ENCODE peak calls at places on chromosomes 6 and 20, in seven cellular contexts. S is osteoblast, B is upper lobe of right lung, G is ascending aorta, T is body of pancreas, W is lung, O is fibroblast of lung. P is an unnamed sample. For H3K36me3, the result is how much of the 10 kb centered on the place peaks cover.

GRCh38 chr6:112235956-112236355 is 18.4 kb downstream of the LAMA4 start:
- DNase-seq in S (no peak), B (no peak), G (no peak), T (no peak), W (no peak), O (peak), P (no peak)

GRCh38 chr6:134564705-134565104 is 246.8 kb upstream of the SGK1 start:
- DNase-seq in S (no peak), B (no peak), G (no peak), T (no peak), W (no peak), O (no peak), P (no peak)

GRCh38 chr6:41199427-41200246 is 1.3 kb downstream of the TREML2 start:
- DNase-seq in S (no peak), B (no peak), G (no peak), T (no peak), W (no peak), O (no peak), P (peak)

GRCh38 chr6:127481081-127481480 is 21.9 kb upstream of the KIAA0408 start:
- DNase-seq in S (no peak), B (no peak), G (no peak), T (no peak), W (no peak), O (peak), P (no peak)

GRCh38 chr20:62820208-62820961 is 3.5 kb downstream of the COL9A3 start:
- DNase-seq in S (peak), B (no peak), G (no peak), T (no peak), W (no peak), O (no peak), P (no peak)

GRCh38 chr20:23629017-23629541 is 8.7 kb downstream of the CST3 start:
- DNase-seq in S (peak), B (no peak), G (peak), T (no peak), W (no peak), O (peak), P (no peak)

GRCh38 chr20:58481541-58482021 is 33.6 kb downstream of the APCDD1L start:
- DNase-seq in S (peak), B (no peak), G (no peak), T (no peak), W (peak), O (no peak), P (no peak)

GRCh38 chr6:47700596-47700995 is 2.2 kb downstream of the ADGRF4 start:
- DNase-seq in S (no peak), B (no peak), G (no peak), T (no peak), W (no peak), O (no peak), P (no peak)

GRCh38 chr20:35048739-35049138 is 43.9 kb downstream of the TRPC4AP start:
- DNase-seq in S (no peak), B (no peak), G (no peak), T (no peak), W (no peak), O (no peak), P (no peak)
- H3K36me3 ChIP-seq in S (half or more), B (half or more), G (under half), T (under half), W (under half), O (under half), P (under half)

GRCh38 chr6:167968091-167968490 is 29.4 kb upstream of the KIF25 start:
- DNase-seq in S (peak), B (no peak), G (no peak), T (no peak), W (no peak), O (no peak), P (no peak)
- TF ChIP-seq CTCF in S (peak), B (peak), G (no peak), T (peak), W (peak), O (peak), P (peak)

GRCh38 chr6:169253745-169254238 is at the start of gene THBS2:
- DNase-seq in S (peak), B (peak), G (no peak), T (peak), W (no peak), O (peak), P (no peak)
- H3K4me3 ChIP-seq in S (peak), B (peak), G (peak), T (no peak), W (peak), O (peak), P (no peak)

GRCh38 chr6:10433322-10433721 is 18.4 kb upstream of the TFAP2A start:
- DNase-seq in S (no peak), B (no peak), G (no peak), T (no peak), W (no peak), O (no peak), P (no peak)

GRCh38 chr6:10426781-10427279 is 12.0 kb upstream of the TFAP2A start:
- DNase-seq in S (no peak), B (no peak), G (no peak), T (no peak), W (no peak), O (no peak), P (no peak)

GRCh38 chr6:10434235-10434634 is 19.4 kb upstream of the TFAP2A start:
- DNase-seq in S (no peak), B (no peak), G (no peak), T (no peak), W (no peak), O (peak), P (no peak)

GRCh38 chr6:10429638-10430427 is 15.0 kb upstream of the TFAP2A start:
- DNase-seq in S (no peak), B (no peak), G (no peak), T (no peak), W (no peak), O (peak), P (no peak)

DNA sequence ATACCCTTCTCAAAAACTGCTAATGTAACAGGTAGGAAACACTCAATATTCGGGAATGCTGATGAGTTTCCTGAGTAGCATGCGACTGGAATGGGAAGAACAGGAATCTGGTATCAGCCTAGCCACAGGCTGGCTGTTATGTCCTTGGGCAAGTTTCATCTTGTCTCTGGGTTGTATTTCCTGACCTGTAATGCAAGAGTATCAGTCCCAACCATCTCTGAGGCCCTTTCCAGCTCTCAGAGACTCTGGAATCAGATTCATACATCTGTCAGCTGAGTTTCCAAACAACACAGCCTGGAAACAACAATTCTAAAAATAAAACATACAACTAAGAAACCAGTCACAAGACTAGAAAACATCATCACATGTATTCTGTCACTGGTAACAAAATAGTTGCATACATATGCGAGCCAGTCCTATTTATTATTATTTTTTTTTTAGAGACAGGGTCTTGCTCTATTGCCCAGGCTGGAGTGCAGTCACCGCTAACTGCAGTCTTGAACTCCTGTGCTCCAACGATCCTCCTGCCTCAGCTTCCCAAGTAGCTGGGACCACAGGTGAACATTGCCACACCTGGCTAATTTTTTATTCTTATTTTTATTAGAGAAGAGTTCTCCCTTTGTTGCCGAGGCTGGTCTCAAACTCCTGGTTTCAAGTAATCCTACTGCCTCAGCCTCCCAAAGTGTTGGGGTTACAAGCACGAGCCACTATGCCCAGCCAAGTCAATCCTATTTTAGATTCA is 16.7 kb upstream of the TFAP2A start:
- DNase-seq in S (no peak), B (no peak), G (no peak), T (no peak), W (peak), O (no peak), P (no peak)
- H3K36me3 ChIP-seq in S (under half), B (under half), G (under half), T (under half), W (under half), O (under half), P (under half)

GRCh38 chr6:163122365-163122764 is 292.2 kb upstream of the QKI start:
- DNase-seq in S (no peak), B (no peak), G (no peak), T (no peak), W (no peak), O (no peak), P (no peak)

GRCh38 chr6:163118941-163119340 is 295.6 kb upstream of the QKI start:
- DNase-seq in S (no peak), B (no peak), G (no peak), T (no peak), W (no peak), O (no peak), P (no peak)

GRCh38 chr6:163123098-163123497 is 291.4 kb upstream of the QKI start:
- DNase-seq in S (no peak), B (no peak), G (no peak), T (no peak), W (no peak), O (no peak), P (no peak)

GRCh38 chr6:163120223-163120622 is 294.3 kb upstream of the QKI start:
- DNase-seq in S (no peak), B (no peak), G (no peak), T (no peak), W (no peak), O (no peak), P (no peak)
- TF ChIP-seq CTCF in S (no peak), B (no peak), G (no peak), T (no peak), W (no peak), O (no peak), P (no peak)

DNA sequence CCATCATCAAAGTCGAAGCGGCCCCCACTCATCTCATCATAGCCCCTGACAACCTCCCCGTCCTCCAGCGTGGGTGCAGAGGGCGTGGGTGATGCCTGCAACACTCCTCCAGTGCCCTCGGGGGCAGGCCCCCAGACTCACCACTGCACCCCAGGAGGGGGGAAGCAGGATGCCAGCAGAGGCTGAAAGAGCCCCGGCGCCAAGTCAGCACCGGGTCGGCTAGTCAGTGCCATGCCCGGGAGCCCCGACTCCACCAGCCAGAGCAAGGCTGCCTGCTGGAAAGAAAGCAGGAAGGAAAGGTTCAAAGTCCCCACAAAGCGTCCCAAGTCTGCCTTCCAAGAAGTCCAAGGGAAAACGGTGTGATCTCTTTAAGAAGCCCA is 324 bp downstream of the JPH2 start:
- DNase-seq in S (no peak), B (no peak), G (no peak), T (no peak), W (no peak), O (no peak), P (no peak)
- H3K4me3 ChIP-seq in S (peak), B (peak), G (peak), T (peak), W (peak), O (peak), P (no peak)

DNA sequence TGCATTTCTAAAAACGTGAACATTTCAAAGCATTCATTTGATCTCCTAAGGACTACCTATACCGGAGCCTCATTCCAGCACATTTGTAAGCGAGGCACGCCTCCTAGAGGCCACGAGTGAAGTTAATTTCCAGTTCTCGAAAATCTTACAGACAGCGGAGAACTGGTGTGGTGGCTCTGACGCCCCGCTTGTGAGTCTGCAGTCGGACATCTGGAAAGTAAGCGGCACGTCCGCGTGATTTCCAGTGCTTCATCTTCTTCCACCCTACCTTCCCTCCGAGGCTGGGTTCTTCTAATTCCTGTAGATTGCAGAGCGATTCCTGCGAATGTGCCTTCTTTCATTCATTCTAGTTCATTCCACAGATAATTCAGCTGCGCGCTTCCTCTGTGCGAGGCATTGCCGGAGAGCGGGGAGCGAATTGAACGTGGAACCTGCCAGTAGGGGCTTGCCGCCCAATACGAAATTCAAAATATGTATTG is 810 bp upstream of the PRIM2 start:
- DNase-seq in S (no peak), B (peak), G (peak), T (peak), W (peak), O (peak), P (peak)
- H3K36me3 ChIP-seq in S (under half), B (under half), G (under half), T (under half), W (under half), O (under half), P (under half)

GRCh38 chr6:90467546-90467945 is 119.3 kb downstream of the MAP3K7 start:
- DNase-seq in S (no peak), B (no peak), G (no peak), T (no peak), W (no peak), O (no peak), P (no peak)
- TF ChIP-seq CTCF in S (no peak), B (no peak), G (no peak), T (no peak), W (no peak), O (no peak), P (no peak)

DNA sequence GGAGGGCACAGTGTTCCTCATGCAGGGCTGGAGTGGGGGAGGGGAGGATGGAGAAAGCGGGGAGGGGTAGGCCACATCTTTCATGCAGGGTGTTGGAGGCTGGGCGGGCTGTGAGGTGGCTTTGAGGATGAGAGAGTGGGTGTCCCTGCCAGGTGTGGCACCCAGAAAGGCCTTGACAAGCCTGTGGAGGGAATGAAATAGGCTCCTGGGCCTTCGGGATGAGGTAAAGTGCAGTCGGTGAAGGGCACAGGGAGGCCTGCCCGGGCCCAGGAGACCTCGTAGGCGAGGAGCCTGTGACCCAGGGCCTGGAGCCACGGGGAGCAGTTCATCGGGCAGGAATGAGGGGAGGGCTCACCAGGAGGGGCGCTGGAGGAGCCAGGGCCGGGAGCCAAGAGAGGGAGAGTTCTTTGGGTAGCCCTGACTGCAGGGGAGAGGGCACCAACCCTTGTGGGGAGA is 7.6 kb downstream of the CEBPB start:
- DNase-seq in S (peak), B (no peak), G (no peak), T (no peak), W (no peak), O (no peak), P (no peak)
- H3K4me3 ChIP-seq in S (no peak), B (no peak), G (no peak), T (no peak), W (no peak), O (no peak), P (no peak)

GRCh38 chr20:50591233-50591852 is 81.2 kb downstream of the PTPN1 start:
- DNase-seq in S (no peak), B (no peak), G (no peak), T (no peak), W (no peak), O (no peak), P (no peak)

GRCh38 chr20:50587291-50587961 is 77.2 kb downstream of the PTPN1 start:
- DNase-seq in S (peak), B (peak), G (no peak), T (no peak), W (no peak), O (no peak), P (no peak)

GRCh38 chr20:50588034-50588736 is 78.0 kb downstream of the PTPN1 start:
- DNase-seq in S (peak), B (peak), G (no peak), T (peak), W (peak), O (peak), P (no peak)

GRCh38 chr20:50590348-50590664 is 80.1 kb downstream of the PTPN1 start:
- DNase-seq in S (no peak), B (no peak), G (no peak), T (no peak), W (no peak), O (no peak), P (no peak)

GRCh38 chr20:50589548-50590347 is 79.6 kb downstream of the PTPN1 start:
- DNase-seq in S (peak), B (no peak), G (no peak), T (no peak), W (no peak), O (no peak), P (no peak)
- H3K36me3 ChIP-seq in S (under half), B (under half), G (under half), T (under half), W (under half), O (under half), P (under half)

P was measured in GM06990.